ENCODE peak calls at places on chromosome 11, in six cellular contexts. L is GM12878, N is pancreas, I is vagina, M is esophagus squamous epithelium, W is nephron progenitor cell. O is an unnamed sample.

GRCh38 chr11:84947970-84948600 is 679.1 kb downstream of the DLG2 start:
- DNase-seq in W (no peak), N (no peak), M (no peak), L (no peak), I (no peak), O (no peak)

GRCh38 chr11:10327254-10327653 is 22.4 kb downstream of the ADM start:
- DNase-seq in W (no peak), I (no peak), L (no peak), M (no peak), N (no peak), O (no peak)

GRCh38 chr11:64007160-64007628 is 21.0 kb downstream of the OTUB1 start:
- DNase-seq in L (no peak), N (no peak), I (no peak), W (peak; percentile 54), M (no peak), O (no peak)

GRCh38 chr11:111409915-111410314 is 30.8 kb upstream of the POU2AF1 start:
- DNase-seq in W (no peak), N (no peak), L (peak; percentile 85), I (no peak), M (no peak), O (no peak)

GRCh38 chr11:19595840-19596751 is 116.5 kb upstream of the NAV2 start:
- DNase-seq in L (no peak), I (no peak), N (no peak), W (no peak), M (no peak), O (no peak)

GRCh38 chr11:27904358-27905055 is 203.4 kb downstream of the KIF18A start:
- DNase-seq in I (no peak), M (no peak), W (no peak), N (no peak), L (no peak), O (no peak)

GRCh38 chr11:93717501-93717900 is 23.8 kb downstream of the TAF1D start:
- DNase-seq in N (no peak), M (no peak), I (no peak), W (no peak), L (no peak), O (no peak)

GRCh38 chr11:1877211-1878133 is 14.2 kb downstream of the PRR33 start:
- DNase-seq in I (no peak), W (no peak), N (no peak), M (no peak), L (no peak), O (peak; percentile 19)

GRCh38 chr11:17692006-17692405 is 27.4 kb upstream of the MYOD1 start:
- DNase-seq in N (no peak), I (no peak), L (no peak), W (no peak), M (no peak), O (no peak)

GRCh38 chr11:12824281-12825041 is 150.2 kb downstream of the TEAD1 start:
- DNase-seq in W (no peak), M (no peak), I (no peak), N (no peak), L (no peak), O (no peak)

GRCh38 chr11:71322861-71323582 is 70.6 kb upstream of the SHANK2 start:
- DNase-seq in W (no peak), N (no peak), L (no peak), M (no peak), I (no peak), O (no peak)

GRCh38 chr11:77202941-77203900 is 75.2 kb downstream of the MYO7A start:
- DNase-seq in M (no peak), I (no peak), N (no peak), L (no peak), W (no peak), O (no peak)

GRCh38 chr11:64489831-64490441 is 101.1 kb upstream of the SLC22A12 start:
- DNase-seq in L (no peak), M (no peak), I (no peak), N (peak; percentile 27), W (peak; percentile 85), O (peak; percentile 65)

GRCh38 chr11:96061730-96062524 is 138.0 kb upstream of the MTMR2 start:
- DNase-seq in L (no peak), I (no peak), M (no peak), W (no peak), N (no peak), O (no peak)

GRCh38 chr11:118156531-118157185 is 4.0 kb upstream of the SCN4B start:
- DNase-seq in I (no peak), N (no peak), M (no peak), L (no peak), W (no peak), O (no peak)

GRCh38 chr11:71481101-71481960 is 28.3 kb downstream of the NADSYN1 start:
- DNase-seq in M (no peak), L (no peak), N (no peak), W (no peak), I (no peak), O (no peak)

GRCh38 chr11:96154802-96155520 is 188.0 kb downstream of the MAML2 start:
- DNase-seq in M (no peak), N (no peak), L (no peak), W (no peak), I (no peak), O (no peak)

GRCh38 chr11:57761301-57762234 is at the start of gene CTNND1:
- DNase-seq in N (peak; percentile 92), I (no peak), M (no peak), W (peak; percentile 66), L (peak; percentile 77), O (peak; percentile 53)

GRCh38 chr11:68040121-68040956 is 1.5 kb downstream of the TCIRG1 start:
- DNase-seq in W (peak; percentile 52), M (no peak), L (peak; percentile 21), N (peak; percentile 72), I (no peak), O (no peak)

GRCh38 chr11:120066738-120067303 is 71.1 kb downstream of the TRIM29 start:
- DNase-seq in I (peak; percentile 37), N (no peak), L (no peak), W (no peak), M (no peak), O (no peak)

GRCh38 chr11:73361953-73362776 is 14.0 kb upstream of the RELT start:
- DNase-seq in W (peak; percentile 90), L (no peak), M (no peak), I (no peak), N (no peak), O (no peak)

GRCh38 chr11:73359341-73359740 is 16.9 kb upstream of the RELT start:
- DNase-seq in L (no peak), W (no peak), I (no peak), N (no peak), M (no peak), O (no peak)

GRCh38 chr11:73360743-73361369 is 15.3 kb upstream of the RELT start:
- DNase-seq in L (no peak), W (no peak), M (no peak), N (no peak), I (no peak), O (no peak)

GRCh38 chr11:73358071-73358470 is 18.1 kb upstream of the RELT start:
- DNase-seq in W (no peak), I (no peak), L (no peak), M (no peak), N (no peak), O (no peak)

GRCh38 chr11:73359930-73360742 is 16.1 kb upstream of the RELT start:
- DNase-seq in W (peak; percentile 45), L (no peak), M (no peak), N (no peak), I (no peak), O (no peak)
- TF ChIP-seq CTCF in W (peak; percentile 35), L (peak; percentile 19), M (no peak), N (no peak), I (no peak), O (no peak)

DNA sequence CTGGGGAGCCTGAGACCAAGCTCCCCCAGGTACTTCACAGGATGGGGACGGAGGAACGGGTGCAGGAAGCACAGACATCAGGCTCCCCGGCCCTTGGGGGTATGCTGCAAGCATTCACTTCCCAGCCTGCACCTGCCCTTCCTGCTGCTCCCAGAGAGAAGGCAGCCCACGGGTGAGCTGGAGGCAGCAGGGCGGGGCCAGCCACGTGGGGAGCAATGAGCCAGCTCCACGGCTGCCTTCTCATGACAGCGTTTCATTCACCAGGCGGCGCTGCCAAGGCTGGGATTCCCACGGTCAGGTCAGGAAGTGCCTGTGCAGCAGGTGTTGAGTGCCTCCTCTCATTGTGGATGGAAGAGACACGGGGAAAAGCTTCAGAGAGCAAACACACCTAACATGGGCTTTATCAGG is 14.5 kb upstream of the PHLDA2 start:
- DNase-seq in W (no peak), N (peak; percentile 45), L (no peak), I (no peak), M (no peak), O (no peak)
- TF ChIP-seq CTCF in W (no peak), N (no peak), L (no peak), I (no peak), M (no peak), O (no peak)

DNA sequence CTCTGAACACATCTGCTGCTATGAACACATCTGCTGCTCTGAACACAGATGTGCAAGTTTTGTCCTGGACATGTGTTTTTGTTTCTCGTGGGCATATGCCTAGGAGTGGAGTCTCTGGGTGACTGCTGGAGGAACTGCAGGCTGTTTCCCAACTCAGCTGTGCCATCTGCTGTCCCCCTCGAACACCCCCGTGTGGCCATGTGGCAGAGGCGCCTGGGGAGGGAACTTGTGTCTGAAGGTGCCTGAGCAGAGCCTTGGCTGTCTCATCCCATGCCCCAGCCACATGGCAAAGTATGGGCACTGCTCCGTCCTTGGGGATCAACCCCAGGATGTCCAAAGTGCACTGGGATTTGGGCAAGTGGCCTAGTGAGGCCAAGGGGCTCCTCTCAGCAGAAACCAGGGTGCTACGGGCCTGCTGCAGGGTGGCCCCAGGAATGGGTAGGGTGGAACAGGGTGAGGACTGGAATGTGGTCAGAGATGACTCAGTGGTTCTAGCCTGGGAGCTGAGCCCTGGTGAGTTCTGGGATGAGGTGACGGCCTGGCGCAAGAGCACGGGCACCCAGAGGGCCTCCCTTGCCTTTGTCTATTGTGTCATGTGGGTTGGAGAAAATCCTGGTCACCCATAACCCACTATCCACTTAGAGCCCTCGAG is 14.7 kb downstream of the GATD1 start:
- DNase-seq in I (no peak), L (no peak), W (no peak), M (no peak), N (no peak), O (no peak)
- TF ChIP-seq CTCF in I (no peak), L (peak; percentile 20), W (no peak), M (peak; percentile 21), N (no peak), O (no peak)

GRCh38 chr11:65498977-65499712 is at the start of gene MALAT1:
- DNase-seq in I (no peak), M (peak; percentile 65), W (peak; percentile 92), L (peak; percentile 82), N (peak; percentile 88), O (peak; percentile 88)
- TF ChIP-seq CTCF in I (peak; percentile 3), M (no peak), W (no peak), L (no peak), N (no peak), O (no peak)

DNA sequence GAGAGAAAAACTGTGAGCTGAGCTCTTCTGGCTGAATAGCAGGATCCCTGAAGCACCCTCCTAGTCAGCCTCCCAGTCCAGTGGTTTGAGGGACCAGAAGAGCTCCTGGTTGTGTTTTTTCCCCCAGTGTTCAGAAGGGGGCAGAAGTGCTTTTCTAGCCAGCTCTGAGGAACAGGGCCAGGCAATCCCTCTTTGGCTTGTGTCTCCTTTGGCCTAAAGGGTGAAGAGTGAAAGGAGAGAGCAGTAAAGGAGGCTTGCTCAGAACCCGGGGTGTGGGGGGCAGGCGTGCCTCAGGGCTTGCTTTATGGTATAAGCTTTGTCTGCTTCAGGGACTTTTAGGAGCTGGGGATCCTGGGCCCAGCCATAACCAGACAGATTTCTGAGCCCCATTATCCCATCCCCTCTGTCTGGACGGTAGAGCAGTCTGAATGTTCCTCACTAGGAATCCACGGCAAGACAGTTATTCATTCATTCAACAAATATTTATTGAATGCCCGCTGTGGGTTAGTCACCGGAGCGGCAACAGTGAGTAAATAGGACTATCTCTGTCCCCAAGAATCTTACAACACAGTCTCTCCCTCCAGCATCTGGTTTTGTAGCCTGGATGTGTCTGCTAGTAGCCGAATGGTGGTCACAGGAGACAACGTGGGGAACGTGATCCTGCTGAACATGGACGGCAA is 14.5 kb downstream of the ACP2 start:
- DNase-seq in N (no peak), I (no peak), W (no peak), M (no peak), L (no peak), O (no peak)
- TF ChIP-seq CTCF in N (no peak), I (peak; percentile 11), W (no peak), M (no peak), L (peak; percentile 9), O (no peak)

O was measured in mesothelial cell of epicardium.